ENCODE peak calls at places on chromosomes 11 and 22, in eight cellular contexts. One of them, this sample, is unnamed.

GRCh38 chr11:69317401-69318092 is 23.6 kb downstream of the MYEOV start:
- DNase-seq in kidney: no peak
- DNase-seq in tibial artery: peak; percentile 12
- DNase-seq in IMR-90: peak; percentile 47
- DNase-seq in CD8-positive, alpha-beta T cell: no peak
- DNase-seq in upper lobe of right lung: no peak
- DNase-seq in iPS DF 6.9: no peak
- DNase-seq in DND-41: no peak
- DNase-seq in this sample: no peak

GRCh38 chr22:50517495-50518260 is 7.7 kb downstream of the SCO2 start:
- DNase-seq in CD8-positive, alpha-beta T cell: no peak
- DNase-seq in upper lobe of right lung: no peak
- DNase-seq in IMR-90: no peak
- DNase-seq in iPS DF 6.9: no peak
- DNase-seq in tibial artery: no peak
- DNase-seq in DND-41: no peak
- DNase-seq in kidney: no peak
- DNase-seq in this sample: no peak

GRCh38 chr11:11989774-11990744 is 18.4 kb downstream of the DKK3 start:
- DNase-seq in kidney: no peak
- DNase-seq in CD8-positive, alpha-beta T cell: no peak
- DNase-seq in IMR-90: no peak
- DNase-seq in DND-41: no peak
- DNase-seq in upper lobe of right lung: peak; percentile 22
- DNase-seq in iPS DF 6.9: no peak
- DNase-seq in tibial artery: peak; percentile 53
- DNase-seq in this sample: no peak

GRCh38 chr22:48342016-48342415 is 1485.7 kb downstream of the BRD1 start:
- DNase-seq in DND-41: no peak
- DNase-seq in kidney: peak; percentile 49
- DNase-seq in iPS DF 6.9: no peak
- DNase-seq in upper lobe of right lung: no peak
- DNase-seq in IMR-90: no peak
- DNase-seq in tibial artery: no peak
- DNase-seq in CD8-positive, alpha-beta T cell: no peak
- DNase-seq in this sample: no peak

GRCh38 chr11:4060182-4060923 is 34.2 kb upstream of the RRM1 start:
- DNase-seq in IMR-90: no peak
- DNase-seq in upper lobe of right lung: no peak
- DNase-seq in DND-41: no peak
- DNase-seq in CD8-positive, alpha-beta T cell: no peak
- DNase-seq in iPS DF 6.9: no peak
- DNase-seq in kidney: no peak
- DNase-seq in tibial artery: no peak
- DNase-seq in this sample: no peak

GRCh38 chr22:27310966-27311665 is 490.4 kb downstream of the MN1 start:
- DNase-seq in CD8-positive, alpha-beta T cell: no peak
- DNase-seq in upper lobe of right lung: no peak
- DNase-seq in tibial artery: no peak
- DNase-seq in IMR-90: no peak
- DNase-seq in iPS DF 6.9: no peak
- DNase-seq in DND-41: no peak
- DNase-seq in kidney: no peak
- DNase-seq in this sample: no peak

GRCh38 chr11:59182457-59183151 is 10.7 kb downstream of the DTX4 start:
- DNase-seq in upper lobe of right lung: no peak
- DNase-seq in CD8-positive, alpha-beta T cell: peak; percentile 15
- DNase-seq in IMR-90: no peak
- DNase-seq in tibial artery: no peak
- DNase-seq in kidney: no peak
- DNase-seq in iPS DF 6.9: no peak
- DNase-seq in DND-41: no peak
- DNase-seq in this sample: no peak

GRCh38 chr11:31445621-31446020 is 63.8 kb downstream of the IMMP1L start:
- DNase-seq in iPS DF 6.9: no peak
- DNase-seq in DND-41: no peak
- DNase-seq in IMR-90: no peak
- DNase-seq in upper lobe of right lung: no peak
- DNase-seq in CD8-positive, alpha-beta T cell: no peak
- DNase-seq in kidney: no peak
- DNase-seq in tibial artery: no peak
- DNase-seq in this sample: no peak

GRCh38 chr11:59615132-59615636 is 390 bp downstream of the OSBP start:
- DNase-seq in iPS DF 6.9: no peak
- DNase-seq in DND-41: peak; percentile 50
- DNase-seq in upper lobe of right lung: peak; percentile 82
- DNase-seq in CD8-positive, alpha-beta T cell: peak; percentile 74
- DNase-seq in IMR-90: no peak
- DNase-seq in tibial artery: peak; percentile 71
- DNase-seq in kidney: peak; percentile 90
- DNase-seq in this sample: peak; percentile 74

GRCh38 chr22:31635638-31636306 is 26.2 kb downstream of the PISD start:
- DNase-seq in IMR-90: no peak
- DNase-seq in DND-41: no peak
- DNase-seq in iPS DF 6.9: no peak
- DNase-seq in CD8-positive, alpha-beta T cell: no peak
- DNase-seq in upper lobe of right lung: peak; percentile 74
- DNase-seq in kidney: no peak
- DNase-seq in tibial artery: no peak
- DNase-seq in this sample: no peak

GRCh38 chr11:17559341-17560087 is 12.5 kb downstream of the OTOG start:
- DNase-seq in CD8-positive, alpha-beta T cell: no peak
- DNase-seq in IMR-90: no peak
- DNase-seq in kidney: peak; percentile 14
- DNase-seq in upper lobe of right lung: no peak
- DNase-seq in DND-41: no peak
- DNase-seq in iPS DF 6.9: no peak
- DNase-seq in tibial artery: no peak
- DNase-seq in this sample: no peak

GRCh38 chr22:29136715-29137700 is 64.2 kb downstream of the KREMEN1 start:
- DNase-seq in CD8-positive, alpha-beta T cell: no peak
- DNase-seq in kidney: no peak
- DNase-seq in DND-41: no peak
- DNase-seq in tibial artery: no peak
- DNase-seq in iPS DF 6.9: no peak
- DNase-seq in upper lobe of right lung: no peak
- DNase-seq in IMR-90: no peak
- DNase-seq in this sample: no peak

GRCh38 chr11:111911563-111912401 is at the start of gene CRYAB:
- DNase-seq in CD8-positive, alpha-beta T cell: no peak
- DNase-seq in tibial artery: peak; percentile 99
- DNase-seq in upper lobe of right lung: peak; percentile 78
- DNase-seq in kidney: peak; percentile 97
- DNase-seq in DND-41: no peak
- DNase-seq in IMR-90: peak; percentile 82
- DNase-seq in iPS DF 6.9: no peak
- DNase-seq in this sample: no peak

GRCh38 chr11:43802509-43802908 is 78.1 kb upstream of the ALKBH3 start:
- DNase-seq in CD8-positive, alpha-beta T cell: no peak
- DNase-seq in DND-41: no peak
- DNase-seq in kidney: no peak
- DNase-seq in iPS DF 6.9: no peak
- DNase-seq in upper lobe of right lung: no peak
- DNase-seq in tibial artery: no peak
- DNase-seq in IMR-90: peak; percentile 16
- DNase-seq in this sample: no peak

GRCh38 chr22:43197271-43197941 is 10.5 kb upstream of the TTLL12 start:
- DNase-seq in kidney: peak; percentile 60
- DNase-seq in upper lobe of right lung: no peak
- DNase-seq in CD8-positive, alpha-beta T cell: no peak
- DNase-seq in IMR-90: no peak
- DNase-seq in iPS DF 6.9: no peak
- DNase-seq in DND-41: no peak
- DNase-seq in tibial artery: no peak
- DNase-seq in this sample: no peak

GRCh38 chr22:29994027-29994715 is 86.1 kb upstream of the HORMAD2 start:
- DNase-seq in IMR-90: peak; percentile 89
- DNase-seq in CD8-positive, alpha-beta T cell: no peak
- DNase-seq in iPS DF 6.9: no peak
- DNase-seq in DND-41: no peak
- DNase-seq in tibial artery: no peak
- DNase-seq in upper lobe of right lung: no peak
- DNase-seq in kidney: no peak
- DNase-seq in this sample: no peak

GRCh38 chr11:97060184-97060583 is 670.4 kb downstream of the JRKL start:
- DNase-seq in kidney: no peak
- DNase-seq in DND-41: no peak
- DNase-seq in iPS DF 6.9: no peak
- DNase-seq in IMR-90: no peak
- DNase-seq in CD8-positive, alpha-beta T cell: no peak
- DNase-seq in tibial artery: no peak
- DNase-seq in upper lobe of right lung: no peak
- DNase-seq in this sample: no peak

GRCh38 chr22:46754110-46754799 is 8.2 kb upstream of the TBC1D22A start:
- DNase-seq in kidney: peak; percentile 98
- DNase-seq in upper lobe of right lung: peak; percentile 91
- DNase-seq in iPS DF 6.9: no peak
- DNase-seq in DND-41: no peak
- DNase-seq in tibial artery: peak; percentile 98
- DNase-seq in CD8-positive, alpha-beta T cell: no peak
- DNase-seq in IMR-90: peak; percentile 99
- DNase-seq in this sample: no peak

DNA sequence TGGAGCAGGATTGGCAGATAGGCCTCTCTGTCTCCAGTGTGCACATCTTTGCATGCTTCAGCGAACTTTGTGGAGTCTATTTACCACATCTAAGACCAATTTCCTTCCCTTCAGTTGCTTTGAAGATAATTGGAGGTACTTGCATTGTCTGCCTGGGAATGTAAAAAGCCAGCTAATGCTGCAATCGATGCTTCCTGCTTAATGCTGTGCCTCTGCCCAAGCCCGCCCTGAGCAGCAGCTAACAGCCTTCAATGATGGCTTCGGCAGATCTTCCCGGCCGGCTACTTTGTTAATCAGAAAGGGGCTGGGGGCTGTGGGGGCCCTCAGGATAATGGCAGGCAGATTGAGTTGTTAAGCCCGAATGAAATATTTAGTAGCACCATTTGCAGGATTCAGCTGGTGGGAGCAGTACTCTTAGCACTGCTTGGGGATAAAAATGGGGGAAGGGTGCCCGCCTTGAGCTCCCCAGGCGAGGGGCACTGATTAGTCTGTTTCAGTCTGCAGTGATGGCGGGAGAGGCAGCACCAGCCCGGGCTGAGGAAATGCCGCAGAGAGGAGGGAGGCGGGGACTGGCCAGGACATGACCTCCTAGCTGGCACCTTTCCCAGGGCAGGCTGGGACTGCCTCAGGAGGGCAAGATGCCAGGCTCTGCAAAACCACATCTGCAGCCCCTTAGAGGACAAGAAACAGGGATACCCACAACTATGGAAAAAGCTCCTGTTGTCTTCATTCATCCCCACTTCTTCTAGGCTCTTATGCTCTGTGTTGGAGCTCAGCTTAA is 460.0 kb downstream of the BUD13 start:
- DNase-seq in kidney: peak; percentile 94
- DNase-seq in IMR-90: no peak
- DNase-seq in tibial artery: peak; percentile 80
- DNase-seq in upper lobe of right lung: peak; percentile 90
- DNase-seq in iPS DF 6.9: no peak
- DNase-seq in CD8-positive, alpha-beta T cell: no peak
- DNase-seq in DND-41: peak; percentile 15
- DNase-seq in this sample: no peak
- H3K4me3 ChIP-seq in kidney: no peak overlapping the region
- H3K4me3 ChIP-seq in IMR-90: no peak overlapping the region
- H3K4me3 ChIP-seq in tibial artery: no peak overlapping the region
- H3K4me3 ChIP-seq in upper lobe of right lung: no peak overlapping the region
- H3K4me3 ChIP-seq in iPS DF 6.9: no peak overlapping the region
- H3K4me3 ChIP-seq in CD8-positive, alpha-beta T cell: no peak overlapping the region
- H3K4me3 ChIP-seq in DND-41: no peak overlapping the region
- H3K4me3 ChIP-seq in this sample: no peak overlapping the region

GRCh38 chr11:28108909-28109308 is 721 bp downstream of the METTL15 start:
- DNase-seq in kidney: no peak
- DNase-seq in upper lobe of right lung: no peak
- DNase-seq in CD8-positive, alpha-beta T cell: no peak
- DNase-seq in iPS DF 6.9: no peak
- DNase-seq in tibial artery: no peak
- DNase-seq in IMR-90: no peak
- DNase-seq in DND-41: no peak
- DNase-seq in this sample: no peak
- H3K9me3 ChIP-seq in kidney: no peaks in the 10 kb centered on the region
- H3K9me3 ChIP-seq in upper lobe of right lung: no peaks in the 10 kb centered on the region
- H3K9me3 ChIP-seq in CD8-positive, alpha-beta T cell: no peaks in the 10 kb centered on the region
- H3K9me3 ChIP-seq in iPS DF 6.9: no peaks in the 10 kb centered on the region
- H3K9me3 ChIP-seq in tibial artery: no peaks in the 10 kb centered on the region
- H3K9me3 ChIP-seq in IMR-90: no peaks in the 10 kb centered on the region
- H3K9me3 ChIP-seq in DND-41: no peaks in the 10 kb centered on the region
- H3K9me3 ChIP-seq in this sample: no peaks in the 10 kb centered on the region

DNA sequence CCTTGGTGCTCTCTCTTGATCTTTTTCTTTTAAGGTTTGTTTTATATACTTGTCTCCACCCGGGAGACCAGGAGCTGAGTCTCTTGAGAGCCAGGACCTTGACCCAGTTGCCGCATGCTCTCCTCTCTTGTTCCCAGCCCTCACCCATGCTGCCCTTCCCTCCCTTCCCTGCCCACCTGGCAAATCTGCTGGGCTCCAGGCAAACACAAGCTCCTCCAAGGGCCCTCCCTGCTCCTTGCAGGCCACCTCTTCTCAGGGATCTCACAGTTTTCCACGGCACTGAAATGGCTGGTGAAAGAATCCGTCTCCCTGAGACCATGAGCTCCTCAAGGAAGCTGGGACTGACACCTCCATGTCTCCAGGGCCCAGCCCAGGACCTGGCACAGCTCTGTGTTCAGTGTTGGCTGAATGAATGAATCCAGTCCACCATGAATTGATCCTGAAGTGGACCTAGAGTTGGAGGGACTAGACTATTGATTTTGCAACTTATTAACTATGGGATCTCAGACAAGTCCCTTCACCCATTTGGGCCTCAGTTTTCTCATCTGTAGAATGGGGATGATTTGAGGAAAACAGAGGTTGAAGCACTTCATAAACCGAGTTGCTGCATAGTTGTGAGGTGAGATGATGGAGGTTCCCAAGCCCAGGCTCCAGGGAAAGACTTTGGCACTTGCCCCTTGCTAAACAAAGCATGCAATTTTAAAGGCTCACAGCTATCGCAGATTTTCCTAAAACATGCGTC is 25.1 kb upstream of the FBLN1 start:
- DNase-seq in CD8-positive, alpha-beta T cell: no peak
- DNase-seq in upper lobe of right lung: peak; percentile 36
- DNase-seq in tibial artery: peak; percentile 57
- DNase-seq in kidney: no peak
- DNase-seq in DND-41: no peak
- DNase-seq in IMR-90: no peak
- DNase-seq in iPS DF 6.9: no peak
- DNase-seq in this sample: no peak
- H3K4me1 ChIP-seq in CD8-positive, alpha-beta T cell: no peaks in the 10 kb centered on the region
- H3K4me1 ChIP-seq in upper lobe of right lung: no peaks in the 10 kb centered on the region
- H3K4me1 ChIP-seq in tibial artery: peaks cover 53% of the 10 kb centered on the region
- H3K4me1 ChIP-seq in kidney: no peaks in the 10 kb centered on the region
- H3K4me1 ChIP-seq in DND-41: no peaks in the 10 kb centered on the region
- H3K4me1 ChIP-seq in IMR-90: peaks cover 22% of the 10 kb centered on the region
- H3K4me1 ChIP-seq in iPS DF 6.9: no peaks in the 10 kb centered on the region
- H3K4me1 ChIP-seq in this sample: no peaks in the 10 kb centered on the region

DNA sequence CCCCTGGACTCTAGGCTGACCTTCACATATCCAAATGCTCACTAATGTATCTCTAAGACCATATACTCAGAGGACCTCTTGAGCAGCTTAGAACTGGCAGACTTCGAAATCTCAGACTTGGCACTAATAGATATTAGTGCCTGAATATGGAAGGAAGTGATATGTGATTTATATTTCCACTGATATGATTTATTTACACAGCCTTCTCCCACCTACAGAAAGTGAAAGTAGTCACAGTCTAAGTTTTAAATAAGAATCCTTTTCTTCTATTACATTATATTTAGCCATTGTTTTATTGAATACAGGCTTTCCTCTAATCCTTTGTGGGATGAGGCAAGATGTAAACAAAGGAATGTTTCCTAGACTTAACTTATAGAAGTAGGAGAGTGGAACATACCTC is 6.7 kb upstream of the NAV2 start:
- DNase-seq in IMR-90: peak; percentile 22
- DNase-seq in DND-41: no peak
- DNase-seq in CD8-positive, alpha-beta T cell: no peak
- DNase-seq in iPS DF 6.9: no peak
- DNase-seq in upper lobe of right lung: no peak
- DNase-seq in kidney: no peak
- DNase-seq in tibial artery: no peak
- DNase-seq in this sample: no peak
- H3K4me3 ChIP-seq in IMR-90: no peak overlapping the region
- H3K4me3 ChIP-seq in DND-41: no peak overlapping the region
- H3K4me3 ChIP-seq in CD8-positive, alpha-beta T cell: no peak overlapping the region
- H3K4me3 ChIP-seq in iPS DF 6.9: no peak overlapping the region
- H3K4me3 ChIP-seq in upper lobe of right lung: no peak overlapping the region
- H3K4me3 ChIP-seq in kidney: no peak overlapping the region
- H3K4me3 ChIP-seq in tibial artery: no peak overlapping the region
- H3K4me3 ChIP-seq in this sample: no peak overlapping the region

This sample was measured in CD8-positive, alpha-beta memory T cell.